ENCODE peak calls at places on chromosomes 13 and 19, in four cellular contexts. R, L, A and S are unnamed samples.

GRCh38 chr13:93794197-93794885 is 567.7 kb downstream of the GPC6 start:
- DNase-seq in A (no peak), R (no peak), L (no peak), S (no peak)

GRCh38 chr19:51807111-51807701 is 12.2 kb downstream of the FPR3 start:
- DNase-seq in L (peak), R (no peak), A (no peak), S (no peak)

GRCh38 chr13:44300895-44301638 is 72.6 kb upstream of the SERP2 start:
- DNase-seq in A (no peak), R (peak), L (peak), S (no peak)

GRCh38 chr13:31898383-31899071 is 133.0 kb upstream of the FRY start:
- DNase-seq in R (no peak), A (no peak), L (no peak), S (no peak)

GRCh38 chr13:44425041-44425814 is 51.6 kb downstream of the SERP2 start:
- DNase-seq in A (no peak), R (no peak), L (no peak), S (no peak)

GRCh38 chr19:30873003-30873402 is 476.2 kb downstream of the TSHZ3 start:
- DNase-seq in R (no peak), L (no peak), A (no peak), S (no peak)

GRCh38 chr13:42581427-42581826 is 7.5 kb downstream of the TNFSF11 start:
- DNase-seq in A (no peak), L (no peak), R (no peak), S (no peak)

GRCh38 chr13:44523176-44524017 is 52.7 kb downstream of the TSC22D1 start:
- DNase-seq in A (no peak), R (no peak), L (peak), S (no peak)

GRCh38 chr19:34316741-34317241 is 48.2 kb upstream of the GPI start:
- DNase-seq in L (peak), R (no peak), A (no peak), S (no peak)

GRCh38 chr19:58559275-58560006 is 1.0 kb upstream of the UBE2M start:
- DNase-seq in L (peak), A (peak), R (peak), S (peak)

GRCh38 chr13:42525035-42525504 is 48.9 kb upstream of the TNFSF11 start:
- DNase-seq in L (peak), R (peak), A (no peak), S (no peak)

GRCh38 chr13:114063545-114064515 is 68.6 kb downstream of the RASA3 start:
- DNase-seq in A (no peak), R (peak), L (peak), S (peak)

GRCh38 chr19:48249502-48250014 is 6.2 kb downstream of the CARD8 start:
- DNase-seq in A (peak), L (peak), R (no peak), S (peak)

GRCh38 chr19:33064117-33064777 is 441 bp downstream of the RHPN2 start:
- DNase-seq in R (peak), A (no peak), L (no peak), S (peak)

GRCh38 chr13:43991773-43992201 is 112.1 kb downstream of the LACC1 start:
- DNase-seq in A (no peak), L (no peak), R (no peak), S (no peak)

GRCh38 chr19:42313096-42313839 is at the start of gene TMEM145:
- DNase-seq in L (peak), R (peak), A (no peak), S (no peak)

GRCh38 chr13:43191561-43191960 is 168.2 kb downstream of the DNAJC15 start:
- DNase-seq in A (no peak), R (no peak), L (no peak), S (no peak)

GRCh38 chr19:33427801-33428626 is 54.5 kb downstream of the CEBPG start:
- DNase-seq in R (no peak), L (no peak), A (no peak), S (no peak)

GRCh38 chr13:41746259-41746658 is 214.7 kb downstream of the VWA8 start:
- DNase-seq in A (no peak), R (peak), L (peak), S (no peak)

GRCh38 chr13:50208826-50209335 is 193.6 kb downstream of the KCNRG start:
- DNase-seq in A (no peak), R (peak), L (peak), S (peak)

GRCh38 chr13:46908511-46908910 is 11.7 kb upstream of the HTR2A start:
- DNase-seq in R (peak), A (no peak), L (peak), S (no peak)

GRCh38 chr19:29836409-29836825 is 24.6 kb downstream of the CCNE1 start:
- DNase-seq in R (no peak), L (no peak), A (no peak), S (no peak)

GRCh38 chr19:44990966-44991365 is 10.3 kb upstream of the RELB start:
- DNase-seq in L (no peak), R (no peak), A (no peak), S (no peak)

GRCh38 chr13:110989331-110989730 is 74.5 kb upstream of the ANKRD10 start:
- DNase-seq in L (no peak), A (no peak), R (no peak), S (no peak)

GRCh38 chr13:77919351-77920294 is 992 bp upstream of the EDNRB start:
- DNase-seq in A (no peak), L (peak), R (peak), S (peak)

GRCh38 chr13:61908906-61909305 is 493.3 kb upstream of the PCDH20 start:
- DNase-seq in L (no peak), R (no peak), A (no peak), S (no peak)

GRCh38 chr19:53467503-53468262 is at the start of gene ZNF813:
- DNase-seq in L (peak), R (peak), A (peak), S (peak)

GRCh38 chr13:28100149-28101121 is at the start of gene FLT3:
- DNase-seq in R (peak), A (no peak), L (peak), S (no peak)

GRCh38 chr13:77528834-77529500 is 6.5 kb upstream of the SCEL start:
- DNase-seq in L (no peak), R (no peak), A (no peak), S (no peak)

GRCh38 chr13:74795526-74795925 is 661.3 kb upstream of the KLF12 start:
- DNase-seq in L (no peak), R (no peak), A (no peak), S (no peak)

GRCh38 chr19:33063356-33064116 is 1.2 kb downstream of the RHPN2 start:
- DNase-seq in A (no peak), R (no peak), L (peak), S (peak)

GRCh38 chr19:29841559-29842367 is 30.0 kb downstream of the CCNE1 start:
- DNase-seq in A (no peak), R (peak), L (peak), S (no peak)

GRCh38 chr13:87128006-87128405 is 543.2 kb upstream of the SLITRK5 start:
- DNase-seq in A (no peak), R (peak), L (peak), S (no peak)

GRCh38 chr19:49132974-49133609 is 13.7 kb downstream of the PPFIA3 start:
- DNase-seq in R (no peak), A (no peak), L (no peak), S (no peak)

GRCh38 chr19:5097331-5097930 is 128.5 kb downstream of the KDM4B start:
- DNase-seq in A (no peak), L (no peak), R (no peak), S (no peak)

GRCh38 chr13:27921961-27922910 is 2.4 kb downstream of the PDX1 start:
- DNase-seq in R (no peak), A (no peak), L (no peak), S (no peak)

DNA sequence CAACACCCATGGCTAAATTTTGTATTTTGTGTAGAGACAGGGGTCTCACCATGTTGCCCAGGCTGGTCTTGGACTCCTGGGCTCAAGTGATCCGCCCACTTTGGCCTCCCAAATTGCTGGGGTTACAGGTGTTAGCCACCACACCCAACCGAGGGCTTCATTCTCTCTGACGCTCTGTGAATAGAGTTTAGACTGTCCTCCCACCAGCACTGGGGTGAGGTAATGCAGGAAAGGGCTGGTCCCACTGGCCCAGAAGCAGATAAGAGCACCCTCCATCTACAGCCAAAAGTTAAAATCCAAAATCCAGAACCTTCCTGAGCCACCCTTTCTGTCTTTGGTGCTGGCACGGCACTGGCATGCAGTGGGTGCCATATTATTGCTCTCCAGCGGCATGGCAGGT is 31.8 kb upstream of the HOMER3 start:
- DNase-seq in L (peak), A (no peak), R (no peak), S (no peak)
- H3K4me3 ChIP-seq in L (no peak), A (no peak), R (no peak), S (no peak)

GRCh38 chr13:76266566-76266965 is 619.6 kb downstream of the KCTD12 start:
- DNase-seq in R (no peak), L (no peak), A (no peak), S (no peak)

DNA sequence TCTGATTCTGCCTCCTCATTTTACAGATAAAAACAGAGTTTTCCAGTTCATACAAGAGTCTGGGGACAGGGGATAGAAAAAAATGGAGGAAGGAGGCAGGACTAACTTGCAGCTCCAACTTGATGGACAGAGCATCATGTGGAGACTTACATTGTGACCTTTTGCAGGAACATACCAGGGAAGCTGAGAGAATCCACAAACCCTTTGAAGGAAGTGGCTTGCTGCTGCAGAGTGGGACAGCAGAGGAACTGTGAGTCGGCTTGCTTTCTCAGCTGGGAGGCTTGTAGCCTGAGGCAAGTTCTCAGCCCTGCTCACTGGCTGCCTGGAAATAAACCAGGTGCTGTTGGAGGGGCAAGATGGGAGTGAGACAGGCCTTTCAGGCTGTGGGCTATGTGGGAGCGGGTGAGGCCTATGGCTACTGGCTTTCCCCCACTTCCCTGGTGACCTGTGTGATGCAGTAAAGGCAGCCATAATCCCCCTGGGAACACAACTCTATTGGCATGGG is 614.4 kb downstream of the KCTD12 start:
- DNase-seq in R (no peak), A (no peak), L (no peak), S (no peak)
- H3K4me3 ChIP-seq in R (no peak), A (no peak), L (no peak), S (no peak)

GRCh38 chr19:15285896-15286591 is 46.3 kb downstream of the BRD4 start:
- DNase-seq in L (no peak), R (no peak), A (no peak), S (peak)

GRCh38 chr19:15288146-15288963 is 44.0 kb downstream of the BRD4 start:
- DNase-seq in A (no peak), L (no peak), R (peak), S (peak)

GRCh38 chr19:15286688-15287355 is 45.5 kb downstream of the BRD4 start:
- DNase-seq in A (no peak), R (no peak), L (no peak), S (no peak)

GRCh38 chr19:15289673-15290072 is 42.7 kb downstream of the BRD4 start:
- DNase-seq in A (no peak), R (no peak), L (no peak), S (peak)

DNA sequence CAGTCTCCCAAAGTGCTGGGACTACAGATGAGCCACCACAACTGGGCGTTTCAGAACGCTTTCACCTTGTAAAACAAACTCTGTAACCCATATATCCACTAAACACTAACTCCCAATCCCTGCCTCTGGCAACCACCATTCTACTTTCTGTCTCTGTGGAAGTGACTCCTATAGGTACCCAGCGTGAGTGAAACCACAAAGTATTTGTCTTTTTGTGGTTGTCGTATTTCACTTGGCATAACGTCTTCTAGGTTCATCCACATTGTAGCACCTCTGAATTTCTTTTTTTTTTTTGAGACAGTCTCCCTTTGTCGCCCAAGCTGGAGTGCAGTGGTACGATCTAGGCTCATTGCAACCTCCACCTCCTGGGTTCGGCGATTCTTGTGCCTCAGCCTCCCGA is 44.8 kb downstream of the BRD4 start:
- DNase-seq in L (no peak), A (no peak), R (no peak), S (no peak)
- H3K4me3 ChIP-seq in L (no peak), A (no peak), R (no peak), S (no peak)

GRCh38 chr13:102289606-102290005 is 112.2 kb downstream of the FGF14 start:
- DNase-seq in L (no peak), A (no peak), R (no peak), S (no peak)

GRCh38 chr13:102294407-102295018 is 107.3 kb downstream of the FGF14 start:
- DNase-seq in A (no peak), R (no peak), L (no peak), S (no peak)

GRCh38 chr13:102293723-102294122 is 108.1 kb downstream of the FGF14 start:
- DNase-seq in R (no peak), A (no peak), L (no peak), S (no peak)

GRCh38 chr13:102295316-102296048 is 106.4 kb downstream of the FGF14 start:
- DNase-seq in L (peak), R (no peak), A (no peak), S (no peak)

GRCh38 chr13:102291587-102292218 is 110.1 kb downstream of the FGF14 start:
- DNase-seq in R (peak), A (no peak), L (peak), S (no peak)
- H3K4me3 ChIP-seq in R (no peak), A (no peak), L (no peak), S (no peak)

GRCh38 chr19:16197188-16197621 is 506 bp upstream of the AP1M1 start:
- DNase-seq in A (no peak), R (peak), L (peak), S (peak)
- H3K4me3 ChIP-seq in A (peak), R (peak), L (peak), S (peak)

DNA sequence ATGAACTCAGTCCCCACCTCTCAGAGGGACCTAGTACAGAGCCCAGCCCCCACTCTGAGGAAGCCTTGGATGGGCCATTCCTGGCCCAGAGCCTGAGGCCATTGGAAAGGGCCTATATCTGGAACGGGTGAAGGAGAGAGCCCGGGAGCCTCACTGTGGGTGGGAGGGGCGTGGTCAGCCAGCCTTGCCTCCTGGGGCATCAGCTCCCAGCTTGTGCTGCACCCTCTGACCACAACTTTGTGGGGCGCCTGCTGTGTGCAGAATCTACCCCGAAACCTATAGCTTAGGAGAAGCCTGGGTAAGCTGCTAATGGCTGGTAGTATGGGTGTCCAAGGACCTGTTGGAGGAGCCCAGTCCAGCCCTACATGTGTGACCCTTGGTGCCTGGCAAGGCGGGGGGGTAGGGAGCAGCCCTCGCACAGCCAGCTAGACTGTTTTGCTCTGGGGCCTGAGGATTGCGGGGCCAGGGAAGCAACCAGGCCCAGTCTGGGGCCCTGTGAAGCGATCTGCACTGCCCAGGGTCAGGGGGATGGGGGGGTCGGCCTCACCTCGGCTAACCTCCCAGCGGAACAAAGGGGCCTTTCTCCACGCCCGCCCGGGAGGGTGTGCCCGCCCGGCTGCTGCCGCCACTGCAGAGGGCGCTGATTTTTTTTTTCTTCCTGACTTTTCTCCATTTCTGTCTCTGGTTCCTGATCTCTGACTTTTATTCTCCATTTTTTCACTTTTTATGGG is 42.3 kb downstream of the LYL1 start:
- DNase-seq in A (no peak), L (peak), R (peak), S (no peak)
- H3K4me3 ChIP-seq in A (no peak), L (peak), R (no peak), S (peak)

DNA sequence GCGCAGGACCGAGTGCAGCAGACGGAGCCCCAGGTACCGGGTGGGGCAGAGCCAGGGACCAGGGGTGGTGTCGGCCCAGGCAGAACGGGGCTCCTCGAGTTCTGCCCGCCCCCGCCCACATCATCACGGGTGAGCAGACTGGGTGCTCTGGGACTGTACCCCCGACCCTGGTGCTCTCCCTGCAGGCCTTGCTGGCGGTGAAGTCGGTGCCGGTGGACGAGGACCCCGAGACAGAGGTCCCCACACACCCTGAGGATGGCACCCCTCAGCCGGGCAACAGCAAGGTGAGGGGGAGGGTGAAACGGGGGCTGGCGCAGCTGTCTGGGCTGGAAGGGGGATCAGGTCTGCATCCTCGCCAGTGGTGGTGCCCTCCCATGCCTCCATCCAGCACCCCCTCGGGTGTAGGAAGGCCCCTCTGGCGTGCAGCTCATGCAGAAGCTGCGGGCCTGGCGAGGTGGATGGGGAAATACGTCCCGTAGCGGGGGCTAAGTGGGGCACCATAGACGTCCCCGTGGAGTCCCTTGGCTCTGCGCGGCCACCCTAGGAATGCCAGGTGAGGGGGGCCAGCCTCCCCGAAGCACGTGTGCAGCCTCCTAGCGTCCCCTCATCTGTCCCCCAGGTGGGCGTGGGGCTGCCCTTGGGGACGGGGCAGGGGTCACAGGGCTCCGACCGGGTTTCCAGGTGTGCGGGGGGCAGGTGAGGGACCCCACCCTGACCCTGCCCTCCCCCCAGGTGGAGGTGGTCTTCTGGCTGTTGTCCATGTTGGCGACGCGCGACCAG is 6.4 kb downstream of the APC2 start:
- DNase-seq in A (no peak), L (no peak), R (no peak), S (no peak)
- H3K4me3 ChIP-seq in A (no peak), L (no peak), R (no peak), S (no peak)

DNA sequence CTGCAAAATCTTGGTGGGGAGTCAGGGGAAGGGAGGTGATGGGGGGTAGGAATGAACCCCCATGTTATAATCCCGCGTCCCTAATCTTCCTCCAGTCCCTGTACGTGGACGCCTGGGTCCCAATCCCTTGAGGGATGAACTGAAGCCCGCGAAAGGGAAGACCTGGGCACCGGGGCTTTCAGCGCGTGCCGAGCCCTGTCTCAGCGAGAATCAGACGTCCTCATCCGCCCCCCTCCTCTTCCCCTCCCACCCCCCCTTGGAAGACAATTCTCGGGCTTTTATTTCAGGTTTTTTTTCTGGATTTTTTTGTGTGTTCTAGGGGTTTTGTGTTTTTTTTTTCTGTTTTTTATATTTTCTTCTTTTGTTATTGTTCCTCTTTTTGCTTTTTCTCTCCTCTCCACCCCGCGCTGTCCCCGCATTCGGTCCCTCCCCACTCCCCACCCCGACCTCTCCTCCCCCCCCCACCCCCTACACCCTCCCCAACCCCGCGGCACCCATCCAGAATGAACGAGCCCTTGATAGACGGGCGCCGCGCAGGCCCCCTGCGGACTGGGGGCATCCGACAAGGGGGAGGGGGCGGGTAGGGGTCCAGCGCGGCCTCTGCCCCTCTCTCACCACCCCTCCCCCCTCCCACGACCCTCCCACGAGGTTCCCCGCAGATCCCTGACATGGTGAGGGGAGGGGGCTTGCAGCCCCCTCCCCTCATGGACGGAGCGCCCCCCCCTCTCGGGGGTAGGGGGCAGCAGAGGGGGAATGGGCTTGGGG is 10.3 kb downstream of the C19orf81 start:
- DNase-seq in L (no peak), A (no peak), R (no peak), S (no peak)
- H3K4me3 ChIP-seq in L (no peak), A (no peak), R (peak), S (no peak)